ENCODE peak calls at places on chromosomes 3 and 15, in five cellular contexts. W is progenitor cell of endocrine pancreas; L is astrocyte of the cerebellum; X is type B pancreatic cell; A is CD4-positive, alpha-beta T cell. O is an unnamed sample.

GRCh38 chr3:119700269-119700919 is 2.4 kb upstream of the CFAP91 start:
- DNase-seq in W (no peak), L (no peak), X (no peak), A (no peak), O (peak)

GRCh38 chr15:98800437-98801233 is 152.3 kb downstream of the IGF1R start:
- DNase-seq in W (peak), L (peak), X (no peak), A (no peak), O (no peak)

GRCh38 chr3:129576514-129577345 is 29.7 kb downstream of the PLXND1 start:
- DNase-seq in W (no peak), L (no peak), X (no peak), A (peak), O (peak)

GRCh38 chr3:62027231-62027630 is 346.1 kb downstream of the FEZF2 start:
- DNase-seq in W (no peak), L (no peak), X (no peak), A (no peak), O (no peak)

GRCh38 chr3:1365528-1365927 is 272.7 kb downstream of the CNTN6 start:
- DNase-seq in W (no peak), L (no peak), X (no peak), A (no peak), O (no peak)

GRCh38 chr15:74302821-74303359 is 64.6 kb downstream of the CYP11A1 start:
- DNase-seq in W (peak), L (no peak), X (no peak), A (peak), O (no peak)

GRCh38 chr3:175193815-175194518 is 334.8 kb downstream of the NAALADL2 start:
- DNase-seq in W (no peak), L (no peak), X (no peak), A (no peak), O (no peak)

GRCh38 chr15:67472957-67473356 is 48.0 kb upstream of the C15orf61 start:
- DNase-seq in W (no peak), L (peak), X (no peak), A (no peak), O (no peak)

GRCh38 chr3:190601597-190601996 is 87.7 kb downstream of the IL1RAP start:
- DNase-seq in W (no peak), L (no peak), X (no peak), A (no peak), O (no peak)

GRCh38 chr3:161215186-161215585 is 5.9 kb upstream of the NMD3 start:
- DNase-seq in W (no peak), L (no peak), X (no peak), A (no peak), O (no peak)

GRCh38 chr3:16455001-16455400 is 58.5 kb downstream of the RFTN1 start:
- DNase-seq in W (no peak), L (no peak), X (no peak), A (no peak), O (no peak)

GRCh38 chr3:130792241-130792640 is 45.6 kb upstream of the PIK3R4 start:
- DNase-seq in W (no peak), L (no peak), X (no peak), A (no peak), O (no peak)

GRCh38 chr15:44735482-44736260 is 657 bp upstream of the TRIM69 start:
- DNase-seq in W (no peak), L (no peak), X (no peak), A (no peak), O (peak)

GRCh38 chr3:116238863-116239262 is 206.4 kb downstream of the LSAMP start:
- DNase-seq in W (no peak), L (no peak), X (no peak), A (no peak), O (no peak)

GRCh38 chr15:47289667-47290066 is 427.6 kb upstream of the SEMA6D start:
- DNase-seq in W (no peak), L (no peak), X (no peak), A (no peak), O (no peak)

GRCh38 chr3:141081141-141081795 is 30.1 kb downstream of the SPSB4 start:
- DNase-seq in W (no peak), L (no peak), X (no peak), A (no peak), O (no peak)

GRCh38 chr3:117645561-117646242 is 936.1 kb downstream of the TUSC7 start:
- DNase-seq in W (no peak), L (peak), X (no peak), A (no peak), O (no peak)

GRCh38 chr3:8380904-8381704 is 120.5 kb upstream of the LMCD1 start:
- DNase-seq in W (no peak), L (no peak), X (no peak), A (no peak), O (no peak)

GRCh38 chr3:23055733-23056376 is 147.3 kb upstream of the UBE2E2 start:
- DNase-seq in W (no peak), L (peak), X (no peak), A (no peak), O (no peak)

GRCh38 chr15:68431037-68431791 is 749 bp downstream of the ITGA11 start:
- DNase-seq in W (peak), L (no peak), X (peak), A (no peak), O (peak)

GRCh38 chr3:177362646-177363045 is 165.4 kb upstream of the TBL1XR1 start:
- DNase-seq in W (no peak), L (no peak), X (no peak), A (no peak), O (no peak)

DNA sequence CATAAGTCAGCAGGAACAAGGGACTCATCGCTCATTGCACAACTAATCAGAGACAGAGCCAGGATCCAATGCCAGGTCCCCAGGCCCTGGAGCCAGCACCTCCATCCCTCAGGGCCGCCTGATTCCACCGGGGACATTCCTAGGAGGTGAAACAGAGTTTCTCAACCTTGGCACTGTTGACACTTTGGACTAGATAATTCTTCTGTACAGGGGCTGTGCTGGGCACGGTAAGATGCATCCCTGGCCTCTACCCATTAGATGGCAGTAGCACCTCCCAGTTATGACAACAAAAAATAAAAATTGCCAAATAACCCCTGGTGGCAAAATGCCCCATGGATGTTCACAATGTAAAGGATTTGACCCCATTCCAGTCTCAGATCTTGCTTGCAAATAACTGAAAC is 127.7 kb downstream of the MTHFS start:
- DNase-seq in W (no peak), L (no peak), X (no peak), A (no peak), O (no peak)
- TF ChIP-seq CTCF in W (no peak), L (peak), X (peak), A (no peak), O (peak)

DNA sequence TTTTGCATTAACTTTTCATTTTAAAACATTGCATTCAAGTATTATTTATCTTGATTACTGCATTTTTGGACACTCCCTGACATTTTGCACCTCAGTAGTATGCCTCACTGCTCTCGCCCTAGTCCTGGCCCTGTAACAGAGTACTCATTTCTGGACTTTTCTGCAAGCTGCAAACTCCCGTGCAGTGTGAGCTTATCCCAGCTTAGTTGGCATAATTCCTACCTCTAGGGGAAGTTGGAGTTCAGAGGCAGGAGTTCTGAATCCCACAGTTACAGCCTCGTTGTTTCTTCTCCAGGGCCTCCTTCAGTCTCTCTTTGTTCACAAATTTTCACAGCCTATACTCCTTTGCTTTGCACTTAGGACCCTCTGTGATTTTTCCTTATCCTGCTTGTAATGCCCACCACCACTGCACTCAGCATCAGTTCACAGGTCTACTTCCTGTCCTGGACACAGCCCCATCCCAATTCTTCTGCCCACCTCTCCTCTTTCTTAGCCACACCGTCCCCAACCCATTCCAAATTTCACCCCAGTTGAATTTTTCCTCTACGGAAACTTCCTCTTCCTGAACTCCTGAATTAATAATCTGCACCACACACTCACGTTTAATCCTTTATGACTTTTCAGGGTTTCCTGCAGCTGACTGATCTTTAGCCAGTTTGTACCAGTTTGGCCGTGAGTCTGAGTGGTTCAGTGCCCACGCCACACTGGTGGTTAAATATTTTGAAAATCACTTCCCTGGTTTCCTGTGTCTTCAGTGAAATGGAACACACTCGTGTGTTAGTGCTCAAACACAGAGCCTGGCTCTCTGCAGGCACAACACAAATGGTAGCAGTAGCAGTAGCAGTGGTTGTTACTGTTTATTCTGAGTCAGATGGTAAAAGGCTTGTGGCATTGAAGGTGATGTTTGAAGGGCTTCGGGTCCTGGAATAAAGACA is 6.3 kb upstream of the CTSH start:
- DNase-seq in W (no peak), L (no peak), X (no peak), A (no peak), O (no peak)
- TF ChIP-seq CTCF in W (peak), L (peak), X (peak), A (no peak), O (no peak)

GRCh38 chr3:56257826-56258225 is 210.4 kb downstream of the ERC2 start:
- DNase-seq in W (no peak), L (no peak), X (no peak), A (no peak), O (no peak)

GRCh38 chr3:56260262-56260661 is 208.0 kb downstream of the ERC2 start:
- DNase-seq in W (no peak), L (no peak), X (no peak), A (no peak), O (no peak)

GRCh38 chr3:56251343-56251945 is 216.8 kb downstream of the ERC2 start:
- DNase-seq in W (peak), L (peak), X (no peak), A (no peak), O (no peak)

GRCh38 chr3:56254261-56254660 is 214.0 kb downstream of the ERC2 start:
- DNase-seq in W (no peak), L (no peak), X (no peak), A (no peak), O (no peak)

DNA sequence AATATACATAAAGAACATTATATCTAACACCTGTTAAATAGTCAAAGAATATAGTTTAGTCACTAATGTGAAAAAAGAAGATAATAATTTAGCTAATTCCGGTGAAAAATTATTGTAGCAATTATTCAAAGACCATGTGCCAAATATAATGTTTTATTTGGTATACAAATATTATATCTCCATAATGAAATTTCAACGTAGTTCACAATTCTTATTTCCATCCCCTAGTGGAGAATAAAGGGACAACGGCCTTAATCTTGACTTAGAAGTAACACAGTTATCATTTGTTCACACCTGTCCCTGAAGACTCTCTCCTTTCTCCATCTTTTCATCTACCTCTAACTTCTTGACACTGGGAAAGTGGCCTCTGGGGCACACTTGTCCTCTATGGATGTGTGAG is 213.4 kb downstream of the ERC2 start:
- DNase-seq in W (no peak), L (no peak), X (no peak), A (no peak), O (no peak)
- TF ChIP-seq CTCF in W (peak), L (no peak), X (peak), A (peak), O (peak)

GRCh38 chr3:194985031-194985578 is 285.9 kb downstream of the XXYLT1 start:
- DNase-seq in W (no peak), L (peak), X (peak), A (no peak), O (peak)
- TF ChIP-seq CTCF in W (peak), L (peak), X (peak), A (no peak), O (no peak)

GRCh38 chr15:78914027-78914764 is 30.6 kb downstream of the CTSH start:
- DNase-seq in W (no peak), L (no peak), X (peak), A (no peak), O (no peak)
- TF ChIP-seq CTCF in W (peak), L (peak), X (peak), A (no peak), O (peak)

GRCh38 chr15:29820802-29821160 is 1.5 kb downstream of the TJP1 start:
- DNase-seq in W (no peak), L (no peak), X (no peak), A (no peak), O (no peak)

GRCh38 chr15:29819979-29820801 is 2.1 kb downstream of the TJP1 start:
- DNase-seq in W (no peak), L (no peak), X (no peak), A (no peak), O (no peak)

GRCh38 chr15:29822100-29822684 is at the start of gene TJP1:
- DNase-seq in W (peak), L (no peak), X (peak), A (no peak), O (no peak)

GRCh38 chr15:29822685-29823459 is 604 bp upstream of the TJP1 start:
- DNase-seq in W (peak), L (no peak), X (peak), A (no peak), O (no peak)

DNA sequence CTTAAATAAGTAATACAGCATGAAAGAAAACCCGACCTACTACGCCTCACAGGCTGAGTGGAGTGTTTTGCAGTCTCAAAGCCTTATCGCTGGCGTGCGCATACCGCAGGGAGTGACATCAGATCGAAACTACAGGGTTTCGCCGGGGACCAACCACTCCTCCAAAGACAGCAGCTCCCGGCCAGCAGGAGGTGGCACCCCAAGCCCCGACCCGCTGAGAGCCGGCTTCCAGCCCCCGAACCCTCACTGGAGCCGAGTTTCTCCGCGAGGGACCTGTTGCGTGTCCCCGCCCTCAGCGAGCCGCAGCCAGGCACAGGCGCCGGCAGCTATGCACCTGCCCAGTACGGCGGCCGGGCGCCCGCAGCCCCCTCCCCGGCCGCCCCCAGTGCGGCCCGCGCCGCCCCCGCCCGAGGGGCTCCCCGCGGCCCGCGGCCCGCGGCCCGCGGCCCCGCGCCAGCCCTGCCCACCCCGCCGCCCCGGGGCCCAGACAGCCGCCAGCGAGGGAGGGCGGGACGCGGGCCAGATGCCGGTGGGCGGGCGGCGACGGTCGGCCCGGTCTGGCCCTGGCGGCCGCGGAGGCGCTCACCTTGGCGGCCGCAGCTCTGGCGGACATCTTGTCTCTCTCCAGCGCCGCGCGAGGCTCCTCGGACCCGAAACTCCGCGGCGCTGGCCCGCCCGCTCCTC is 710 bp downstream of the TJP1 start:
- DNase-seq in W (peak), L (no peak), X (peak), A (no peak), O (no peak)
- TF ChIP-seq CTCF in W (peak), L (peak), X (peak), A (no peak), O (no peak)